ENCODE peak calls at places on chromosomes 7 and 10, in eight cellular contexts. H is nephron progenitor cell, W is hepatocyte, R is WERI-Rb-1, O is LNCaP clone FGC, V is A673, U is kidney epithelial cell, T is lung. G is an unnamed sample.

GRCh38 chr7:78151229-78151628 is 352.7 kb downstream of the PHTF2 start:
- DNase-seq in H (no peak), W (no peak), R (no peak), O (no peak), V (no peak), U (no peak), T (no peak), G (no peak)

GRCh38 chr7:154575497-154575896 is 427.4 kb downstream of the PAXIP1 start:
- DNase-seq in H (no peak), W (no peak), R (no peak), O (no peak), V (no peak), U (no peak), T (peak), G (no peak)

GRCh38 chr7:147485660-147486210 is 1104.8 kb upstream of the C7orf33 start:
- DNase-seq in H (no peak), W (no peak), R (peak), O (peak), V (no peak), U (no peak), T (no peak), G (no peak)

GRCh38 chr7:158143196-158144120 is 444.2 kb downstream of the PTPRN2 start:
- DNase-seq in H (no peak), W (no peak), R (no peak), O (no peak), V (no peak), U (no peak), T (no peak), G (no peak)

GRCh38 chr10:34010891-34011290 is 676.4 kb upstream of the NRP1 start:
- DNase-seq in H (no peak), W (no peak), R (no peak), O (no peak), V (no peak), U (no peak), T (no peak), G (no peak)

GRCh38 chr10:127720142-127720541 is 16.8 kb upstream of the FOXI2 start:
- DNase-seq in H (no peak), W (no peak), R (no peak), O (no peak), V (peak), U (no peak), T (no peak), G (no peak)

GRCh38 chr10:34834274-34834673 is 19.2 kb upstream of the PARD3 start:
- DNase-seq in H (no peak), W (no peak), R (no peak), O (no peak), V (no peak), U (no peak), T (no peak), G (no peak)

GRCh38 chr7:133230591-133231194 is 22.2 kb upstream of the EXOC4 start:
- DNase-seq in H (peak), W (peak), R (peak), O (peak), V (peak), U (no peak), T (peak), G (peak)

GRCh38 chr10:44397476-44398225 is 12.8 kb upstream of the CXCL12 start:
- DNase-seq in H (no peak), W (no peak), R (no peak), O (no peak), V (no peak), U (no peak), T (no peak), G (no peak)

GRCh38 chr7:69773535-69774225 is 175.4 kb downstream of the AUTS2 start:
- DNase-seq in H (no peak), W (no peak), R (no peak), O (no peak), V (no peak), U (no peak), T (no peak), G (no peak)

GRCh38 chr10:33229252-33229943 is 105.1 kb downstream of the NRP1 start:
- DNase-seq in H (no peak), W (no peak), R (no peak), O (no peak), V (peak), U (no peak), T (no peak), G (no peak)

GRCh38 chr7:136741941-136742340 is 126.5 kb upstream of the CHRM2 start:
- DNase-seq in H (no peak), W (no peak), R (no peak), O (no peak), V (no peak), U (no peak), T (no peak), G (no peak)

GRCh38 chr7:151245360-151246160 is 2.9 kb downstream of the SMARCD3 start:
- DNase-seq in H (peak), W (peak), R (peak), O (no peak), V (peak), U (no peak), T (no peak), G (no peak)

GRCh38 chr7:81415181-81415580 is 354.7 kb downstream of the HGF start:
- DNase-seq in H (no peak), W (no peak), R (no peak), O (no peak), V (no peak), U (no peak), T (no peak), G (no peak)

GRCh38 chr10:6275022-6275997 is 72.6 kb downstream of the PFKFB3 start:
- DNase-seq in H (peak), W (peak), R (no peak), O (no peak), V (peak), U (peak), T (peak), G (peak)

GRCh38 chr10:69810998-69811397 is 9.3 kb downstream of the COL13A1 start:
- DNase-seq in H (no peak), W (no peak), R (no peak), O (no peak), V (no peak), U (no peak), T (no peak), G (no peak)

GRCh38 chr7:101804642-101805401 is 12.6 kb upstream of the CUX1 start:
- DNase-seq in H (no peak), W (peak), R (peak), O (no peak), V (no peak), U (no peak), T (no peak), G (no peak)

GRCh38 chr10:126350216-126350992 is 37.9 kb downstream of the ADAM12 start:
- DNase-seq in H (peak), W (no peak), R (no peak), O (no peak), V (no peak), U (peak), T (no peak), G (no peak)

GRCh38 chr10:93813507-93814465 is 56.0 kb downstream of the LGI1 start:
- DNase-seq in H (peak), W (peak), R (peak), O (no peak), V (peak), U (no peak), T (peak), G (peak)

GRCh38 chr10:6065406-6065805 is 3.2 kb upstream of the IL2RA start:
- DNase-seq in H (no peak), W (no peak), R (no peak), O (no peak), V (no peak), U (no peak), T (no peak), G (no peak)

GRCh38 chr10:115103700-115104099 is 10.5 kb downstream of the ATRNL1 start:
- DNase-seq in H (no peak), W (no peak), R (no peak), O (no peak), V (no peak), U (no peak), T (no peak), G (no peak)

GRCh38 chr10:7913122-7913872 is 95.0 kb downstream of the TAF3 start:
- DNase-seq in H (no peak), W (no peak), R (no peak), O (no peak), V (no peak), U (no peak), T (no peak), G (no peak)

GRCh38 chr7:143049380-143049779 is 2.8 kb upstream of the OR6V1 start:
- DNase-seq in H (no peak), W (no peak), R (no peak), O (no peak), V (peak), U (no peak), T (no peak), G (no peak)

GRCh38 chr7:21639206-21639868 is 96.5 kb downstream of the DNAH11 start:
- DNase-seq in H (no peak), W (no peak), R (no peak), O (peak), V (no peak), U (no peak), T (no peak), G (no peak)

GRCh38 chr7:2812831-2813230 is 31.3 kb downstream of the GNA12 start:
- DNase-seq in H (no peak), W (no peak), R (no peak), O (no peak), V (no peak), U (no peak), T (no peak), G (no peak)

GRCh38 chr10:14603539-14604102 is 171.1 kb downstream of the FAM107B start:
- DNase-seq in H (peak), W (peak), R (no peak), O (no peak), V (peak), U (no peak), T (no peak), G (no peak)

GRCh38 chr10:16902606-16903005 is 85.4 kb upstream of the RSU1 start:
- DNase-seq in H (no peak), W (no peak), R (no peak), O (no peak), V (no peak), U (no peak), T (no peak), G (no peak)

GRCh38 chr10:76133597-76134255 is 702.3 kb downstream of the LRMDA start:
- DNase-seq in H (peak), W (no peak), R (peak), O (no peak), V (no peak), U (no peak), T (no peak), G (no peak)

GRCh38 chr7:25894902-25895791 is 256.9 kb upstream of the NFE2L3 start:
- DNase-seq in H (peak), W (peak), R (peak), O (no peak), V (peak), U (no peak), T (peak), G (peak)

GRCh38 chr7:47852330-47853245 is 95.7 kb downstream of the PKD1L1 start:
- DNase-seq in H (peak), W (no peak), R (peak), O (no peak), V (no peak), U (no peak), T (peak), G (no peak)

GRCh38 chr10:104300736-104301292 is 31.8 kb downstream of the GSTO2 start:
- DNase-seq in H (peak), W (peak), R (peak), O (peak), V (no peak), U (peak), T (no peak), G (peak)

GRCh38 chr7:2138146-2138765 is 94.5 kb downstream of the MAD1L1 start:
- DNase-seq in H (no peak), W (no peak), R (no peak), O (no peak), V (no peak), U (no peak), T (no peak), G (no peak)

GRCh38 chr7:38273286-38273995 is at the start of gene TARP:
- DNase-seq in H (no peak), W (no peak), R (no peak), O (peak), V (no peak), U (no peak), T (no peak), G (no peak)

GRCh38 chr10:46236941-46237681 is 49.7 kb upstream of the ANTXRL start:
- DNase-seq in H (no peak), W (no peak), R (no peak), O (no peak), V (no peak), U (no peak), T (no peak), G (no peak)

GRCh38 chr7:91069146-91069545 is 195.1 kb upstream of the FZD1 start:
- DNase-seq in H (no peak), W (no peak), R (no peak), O (no peak), V (no peak), U (no peak), T (no peak), G (no peak)

GRCh38 chr7:2019693-2020511 is 212.8 kb downstream of the MAD1L1 start:
- DNase-seq in H (no peak), W (peak), R (peak), O (no peak), V (peak), U (peak), T (peak), G (no peak)

GRCh38 chr10:72074413-72075183 is 13.8 kb downstream of the SPOCK2 start:
- DNase-seq in H (no peak), W (no peak), R (no peak), O (no peak), V (no peak), U (no peak), T (no peak), G (no peak)

GRCh38 chr7:111953611-111954010 is 252.6 kb downstream of the DOCK4 start:
- DNase-seq in H (no peak), W (no peak), R (no peak), O (peak), V (peak), U (no peak), T (no peak), G (no peak)
- TF ChIP-seq CTCF in H (no peak), W (no peak), R (no peak), O (peak), V (peak), U (no peak), T (no peak), G (no peak)

GRCh38 chr7:130701650-130702049 is 15.3 kb upstream of the TSGA13 start:
- DNase-seq in H (no peak), W (no peak), R (no peak), O (no peak), V (no peak), U (no peak), T (no peak), G (no peak)

GRCh38 chr7:130697791-130698190 is 11.4 kb upstream of the TSGA13 start:
- DNase-seq in H (no peak), W (no peak), R (no peak), O (no peak), V (no peak), U (no peak), T (no peak), G (no peak)

GRCh38 chr7:130700760-130701159 is 14.4 kb upstream of the TSGA13 start:
- DNase-seq in H (no peak), W (no peak), R (no peak), O (no peak), V (no peak), U (no peak), T (no peak), G (no peak)

GRCh38 chr7:130699686-130700085 is 13.3 kb upstream of the TSGA13 start:
- DNase-seq in H (no peak), W (no peak), R (no peak), O (no peak), V (no peak), U (no peak), T (no peak), G (no peak)

GRCh38 chr7:130695840-130696239 is 9.5 kb upstream of the TSGA13 start:
- DNase-seq in H (no peak), W (peak), R (no peak), O (no peak), V (peak), U (no peak), T (no peak), G (no peak)
- TF ChIP-seq CTCF in H (peak), W (peak), R (peak), O (peak), V (peak), U (peak), T (peak), G (no peak)

GRCh38 chr10:79140906-79141305 is 72.1 kb downstream of the ZMIZ1 start:
- DNase-seq in H (no peak), W (no peak), R (no peak), O (no peak), V (no peak), U (no peak), T (no peak), G (no peak)

GRCh38 chr10:79144341-79145173 is 75.8 kb downstream of the ZMIZ1 start:
- DNase-seq in H (no peak), W (no peak), R (no peak), O (no peak), V (no peak), U (no peak), T (no peak), G (no peak)

GRCh38 chr10:79143879-79144278 is 75.1 kb downstream of the ZMIZ1 start:
- DNase-seq in H (no peak), W (no peak), R (peak), O (no peak), V (peak), U (no peak), T (no peak), G (no peak)

GRCh38 chr10:79142064-79142491 is 73.3 kb downstream of the ZMIZ1 start:
- DNase-seq in H (peak), W (no peak), R (no peak), O (no peak), V (no peak), U (peak), T (no peak), G (no peak)

GRCh38 chr10:79142522-79143309 is 74.0 kb downstream of the ZMIZ1 start:
- DNase-seq in H (no peak), W (no peak), R (peak), O (no peak), V (no peak), U (no peak), T (no peak), G (no peak)
- TF ChIP-seq CTCF in H (no peak), W (no peak), R (peak), O (peak), V (peak), U (peak), T (no peak), G (no peak)

GRCh38 chr10:24249829-24250415 is 41.0 kb downstream of the KIAA1217 start:
- DNase-seq in H (no peak), W (peak), R (no peak), O (no peak), V (peak), U (no peak), T (peak), G (no peak)

GRCh38 chr10:24246365-24246764 is 37.4 kb downstream of the KIAA1217 start:
- DNase-seq in H (no peak), W (no peak), R (no peak), O (no peak), V (no peak), U (no peak), T (no peak), G (no peak)

GRCh38 chr10:24242562-24242961 is 33.6 kb downstream of the KIAA1217 start:
- DNase-seq in H (no peak), W (no peak), R (no peak), O (no peak), V (no peak), U (no peak), T (no peak), G (no peak)

GRCh38 chr10:24251547-24251946 is 42.6 kb downstream of the KIAA1217 start:
- DNase-seq in H (no peak), W (no peak), R (no peak), O (peak), V (no peak), U (no peak), T (no peak), G (no peak)

DNA sequence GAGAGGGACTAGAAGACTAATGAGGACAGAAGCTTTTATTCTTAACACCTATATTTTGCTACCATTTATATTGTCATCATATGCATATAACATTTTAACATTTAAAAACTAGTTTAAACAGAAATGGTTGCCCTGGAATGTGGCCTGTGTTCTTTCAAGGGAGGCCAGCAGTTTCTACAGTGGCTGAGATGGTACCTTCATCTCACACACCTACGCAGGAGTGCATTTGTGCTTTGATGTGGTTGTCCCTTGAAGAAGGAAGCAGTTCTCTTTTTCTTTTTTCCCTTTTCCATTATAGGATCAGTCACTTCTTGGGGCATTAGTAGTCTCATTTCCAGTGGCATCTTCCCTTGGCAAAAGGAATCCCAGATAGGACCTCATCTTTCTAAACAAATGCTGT is 38.9 kb downstream of the KIAA1217 start:
- DNase-seq in H (no peak), W (no peak), R (no peak), O (no peak), V (no peak), U (no peak), T (no peak), G (no peak)
- TF ChIP-seq CTCF in H (no peak), W (no peak), R (no peak), O (no peak), V (no peak), U (no peak), T (no peak), G (no peak)

GRCh38 chr7:129612112-129613015 is 844 bp downstream of the NRF1 start:
- DNase-seq in H (no peak), W (peak), R (peak), O (no peak), V (peak), U (no peak), T (peak), G (peak)
- TF ChIP-seq CTCF in H (peak), W (peak), R (peak), O (peak), V (peak), U (peak), T (peak), G (no peak)

GRCh38 chr7:23207029-23207428 is 25.2 kb downstream of the NUP42 start:
- DNase-seq in H (no peak), W (no peak), R (no peak), O (no peak), V (no peak), U (no peak), T (no peak), G (no peak)
- TF ChIP-seq CTCF in H (no peak), W (no peak), R (no peak), O (no peak), V (no peak), U (no peak), T (no peak), G (no peak)

DNA sequence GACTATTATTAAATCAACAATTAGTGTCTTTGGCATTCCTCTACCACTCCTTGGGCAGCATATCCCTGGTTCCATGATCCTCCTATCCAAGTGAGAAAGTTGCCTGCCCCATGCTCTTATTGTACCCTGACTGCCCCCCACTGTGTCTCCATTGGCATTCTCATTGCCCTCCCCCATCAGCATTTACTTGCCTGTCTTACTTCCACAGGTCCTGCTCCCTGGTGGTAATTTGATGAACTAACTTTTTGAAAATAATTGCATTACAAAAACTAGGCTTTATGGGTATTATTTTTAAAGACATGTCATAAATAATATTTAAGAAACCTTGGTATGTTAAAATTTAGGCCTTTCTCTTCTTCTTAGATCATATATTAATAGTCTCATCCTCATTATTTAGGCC is 346.4 kb downstream of the PCLO start:
- DNase-seq in H (no peak), W (no peak), R (no peak), O (no peak), V (peak), U (no peak), T (no peak), G (no peak)
- TF ChIP-seq CTCF in H (no peak), W (no peak), R (no peak), O (no peak), V (no peak), U (no peak), T (no peak), G (no peak)

GRCh38 chr7:112668561-112668960 is 121.6 kb downstream of the TMEM168 start:
- DNase-seq in H (no peak), W (no peak), R (no peak), O (no peak), V (no peak), U (no peak), T (no peak), G (no peak)

GRCh38 chr7:112665709-112666108 is 124.5 kb downstream of the TMEM168 start:
- DNase-seq in H (no peak), W (peak), R (peak), O (no peak), V (peak), U (no peak), T (no peak), G (no peak)

DNA sequence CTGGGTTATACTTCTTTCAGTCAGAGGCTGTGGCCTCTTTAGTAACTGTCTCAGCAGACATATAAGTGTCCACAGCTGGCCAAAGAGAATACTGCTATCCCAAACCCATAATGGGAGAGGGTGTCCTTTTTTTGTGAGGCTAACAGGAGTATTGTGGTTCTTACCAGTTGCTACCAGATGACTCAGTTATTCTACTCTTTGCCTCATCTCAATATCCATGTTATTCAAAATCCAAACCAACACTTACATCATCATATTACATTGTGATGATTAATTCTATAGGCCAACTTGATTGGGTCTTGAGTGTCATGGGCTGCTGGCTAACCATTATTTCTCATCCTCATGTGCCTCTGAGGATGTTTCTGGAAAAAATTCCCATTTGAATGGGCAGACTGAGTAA is 120.9 kb downstream of the TMEM168 start:
- DNase-seq in H (no peak), W (no peak), R (no peak), O (no peak), V (no peak), U (no peak), T (no peak), G (no peak)
- TF ChIP-seq CTCF in H (no peak), W (no peak), R (no peak), O (no peak), V (no peak), U (no peak), T (no peak), G (no peak)